ENCODE peak calls at places on chromosomes 2 and 18, in six cellular contexts. G is PC-3, O is MM.1S, P is neural progenitor cell, B is GM23248, V is GM23338. H is an unnamed sample.

GRCh38 chr2:3518496-3519254 is 656 bp downstream of the ADI1 start:
- DNase-seq in G (peak; percentile 97), O (peak; percentile 96), P (peak; percentile 99), B (peak; percentile 97), V (peak; percentile 96), H (peak; percentile 99)

GRCh38 chr18:3907955-3908354 is 458.0 kb downstream of the TGIF1 start:
- DNase-seq in G (no peak), O (no peak), P (no peak), B (no peak), V (no peak), H (no peak)

GRCh38 chr18:23862071-23862470 is 152.5 kb upstream of the TTC39C start:
- DNase-seq in G (peak; percentile 88), O (no peak), P (no peak), B (peak; percentile 93), V (no peak), H (no peak)

GRCh38 chr2:140657657-140658056 is 1473.2 kb downstream of the LRP1B start:
- DNase-seq in G (peak; percentile 64), O (no peak), P (no peak), B (no peak), V (no peak), H (no peak)

GRCh38 chr18:49778826-49779465 is 34.4 kb downstream of the ACAA2 start:
- DNase-seq in G (no peak), O (no peak), P (no peak), B (no peak), V (no peak), H (no peak)

GRCh38 chr2:240425236-240425615 is 10.2 kb upstream of the GPC1 start:
- DNase-seq in G (no peak), O (peak; percentile 13), P (no peak), B (no peak), V (no peak), H (no peak)

GRCh38 chr2:43269074-43269572 is 42.7 kb upstream of the ZFP36L2 start:
- DNase-seq in G (no peak), O (no peak), P (peak; percentile 43), B (peak; percentile 99), V (no peak), H (peak; percentile 74)

GRCh38 chr2:16950436-16950835 is 284.8 kb upstream of the CYRIA start:
- DNase-seq in G (no peak), O (no peak), P (no peak), B (no peak), V (no peak), H (no peak)

GRCh38 chr2:111704246-111704645 is 179.7 kb downstream of the ANAPC1 start:
- DNase-seq in G (peak; percentile 82), O (no peak), P (no peak), B (peak; percentile 89), V (no peak), H (peak; percentile 40)

GRCh38 chr18:63949068-63949737 is at the start of gene HMSD:
- DNase-seq in G (peak; percentile 72), O (peak; percentile 44), P (peak; percentile 84), B (peak; percentile 50), V (peak; percentile 83), H (peak; percentile 72)
- TF ChIP-seq EZH2phosphoT487 in G (no peak), O (no peak), P (no peak), B (no peak), V (no peak), H (no peak)

GRCh38 chr2:152683400-152683799 is 33.9 kb downstream of the PRPF40A start:
- DNase-seq in G (no peak), O (no peak), P (no peak), B (no peak), V (no peak), H (no peak)

GRCh38 chr2:152682663-152683062 is 34.6 kb downstream of the PRPF40A start:
- DNase-seq in G (no peak), O (no peak), P (no peak), B (no peak), V (peak; percentile 6), H (no peak)

GRCh38 chr2:152686308-152686707 is 31.0 kb downstream of the PRPF40A start:
- DNase-seq in G (no peak), O (no peak), P (no peak), B (no peak), V (no peak), H (no peak)
- TF ChIP-seq EZH2 in G (no peak), O (no peak), P (no peak), B (no peak), V (no peak), H (no peak)

GRCh38 chr2:120252207-120253020 is at the start of gene RALB:
- DNase-seq in G (peak; percentile 99), O (peak; percentile 98), P (peak; percentile 100), B (peak; percentile 100), V (peak; percentile 99), H (peak; percentile 99)

GRCh38 chr2:120253021-120253882 is 600 bp downstream of the RALB start:
- DNase-seq in G (peak; percentile 82), O (no peak), P (peak; percentile 86), B (peak; percentile 92), V (peak; percentile 75), H (peak; percentile 89)

GRCh38 chr2:120251077-120251476 is 1.6 kb upstream of the RALB start:
- DNase-seq in G (no peak), O (no peak), P (no peak), B (no peak), V (no peak), H (no peak)

GRCh38 chr2:120251863-120252206 is 817 bp upstream of the RALB start:
- DNase-seq in G (no peak), O (no peak), P (no peak), B (no peak), V (no peak), H (no peak)

DNA sequence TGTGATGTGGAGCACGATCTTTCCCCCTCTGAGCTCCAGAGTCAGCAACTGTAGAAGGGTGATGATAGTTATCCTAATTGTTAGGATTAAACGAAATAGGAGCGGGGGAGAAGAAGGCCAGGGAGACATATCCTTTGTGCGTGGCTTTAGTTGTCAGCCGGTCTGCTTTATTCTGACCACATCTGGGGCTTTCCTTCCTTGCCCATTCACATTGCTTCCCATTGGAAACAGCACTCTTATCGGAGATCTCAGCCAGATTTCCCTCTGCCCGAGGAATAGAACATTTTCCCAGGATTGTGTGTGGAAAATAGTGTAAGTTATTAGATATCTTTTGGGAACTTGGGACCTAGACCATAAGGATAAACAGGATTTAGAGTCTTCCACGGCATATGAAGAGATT is 1.5 kb downstream of the RALB start:
- DNase-seq in G (no peak), O (no peak), P (peak; percentile 27), B (no peak), V (no peak), H (no peak)
- H3K4me3 ChIP-seq in G (peak overlapping the region; percentile 94), O (no peak overlapping the region), P (peak overlapping the region; percentile 65), B (peak overlapping the region; percentile 82), V (peak overlapping the region; percentile 96), H (peak overlapping the region; percentile 68)

GRCh38 chr2:230706966-230707365 is 5.7 kb upstream of the CAB39 start:
- DNase-seq in G (no peak), O (no peak), P (no peak), B (no peak), V (no peak), H (no peak)

GRCh38 chr2:230711224-230711623 is 1.4 kb upstream of the CAB39 start:
- DNase-seq in G (no peak), O (no peak), P (no peak), B (no peak), V (no peak), H (no peak)

GRCh38 chr2:230712443-230713330 is at the start of gene CAB39:
- DNase-seq in G (peak; percentile 92), O (peak; percentile 91), P (peak; percentile 97), B (peak; percentile 96), V (peak; percentile 95), H (peak; percentile 97)

GRCh38 chr2:230706053-230706498 is 6.6 kb upstream of the CAB39 start:
- DNase-seq in G (peak; percentile 69), O (no peak), P (no peak), B (no peak), V (no peak), H (peak; percentile 74)

DNA sequence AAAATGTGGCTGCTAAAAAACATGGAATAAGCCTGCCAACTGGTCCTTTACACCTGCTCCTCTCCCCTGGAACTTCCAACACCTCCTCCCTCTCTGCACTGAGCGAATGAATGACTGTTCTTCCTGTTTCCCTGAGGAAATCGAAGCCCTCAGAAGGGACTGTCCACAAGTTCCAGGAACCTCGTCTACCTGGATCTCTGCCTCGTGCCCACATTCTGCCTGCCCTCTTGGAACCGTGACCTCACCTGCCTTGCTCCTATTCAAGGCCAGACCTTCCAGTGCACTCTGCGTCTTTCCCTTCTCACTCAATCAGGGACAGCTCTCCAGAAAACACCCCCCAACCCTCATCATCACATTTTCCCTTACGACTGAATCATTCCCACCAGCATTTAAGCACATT is 4.4 kb upstream of the CAB39 start:
- DNase-seq in G (no peak), O (no peak), P (no peak), B (no peak), V (no peak), H (no peak)
- TF ChIP-seq EZH2phosphoT487 in G (no peak), O (no peak), P (no peak), B (no peak), V (no peak), H (no peak)

GRCh38 chr2:219252900-219253752 is at the start of gene TUBA4B:
- DNase-seq in G (peak; percentile 42), O (peak; percentile 53), P (peak; percentile 56), B (peak; percentile 70), V (peak; percentile 81), H (peak; percentile 29)
- TF ChIP-seq EZH2 in G (no peak), O (no peak), P (peak; percentile 69), B (no peak), V (no peak), H (peak; percentile 93)

H was measured in hepatocyte.